ENCODE peak calls at places on chromosomes 5 and 9, in ten cellular contexts. T is ovary, F is GM06990, L is H7, R is adipocyte, G is right atrium auricular region, Z is colonic mucosa, X is breast epithelium, S is GM23248, Y is esophagus squamous epithelium. P is an unnamed sample. For H3K36me3, the result is how much of the 10 kb centered on the place peaks cover.

GRCh38 chr5:169350016-169350415 is 49.1 kb upstream of the SLIT3 start:
- DNase-seq in R (peak), Y (no peak), X (no peak), F (no peak), L (no peak), Z (no peak), S (peak), T (no peak), G (no peak), P (no peak)

GRCh38 chr9:122099271-122099869 is 6.3 kb upstream of the TTLL11 start:
- DNase-seq in G (peak), Z (peak), Y (peak), R (peak), L (peak), T (peak), F (peak), X (peak), S (peak), P (peak)

GRCh38 chr5:175464414-175465233 is 13.7 kb upstream of the SFXN1 start:
- DNase-seq in Z (peak), G (no peak), X (no peak), F (no peak), T (no peak), S (peak), L (peak), Y (no peak), R (peak), P (peak)

GRCh38 chr5:157271740-157272271 is 5.9 kb downstream of the CYFIP2 start:
- DNase-seq in S (no peak), X (peak), L (no peak), F (peak), Z (no peak), Y (peak), G (no peak), R (no peak), T (no peak), P (no peak)

GRCh38 chr5:151063136-151063544 is 17.7 kb downstream of the TNIP1 start:
- DNase-seq in F (no peak), X (no peak), T (no peak), Z (no peak), Y (no peak), R (peak), G (peak), S (peak), L (no peak), P (no peak)

GRCh38 chr9:112433715-112434392 is 52.8 kb upstream of the KIAA1958 start:
- DNase-seq in Y (no peak), S (no peak), F (no peak), G (no peak), L (no peak), R (no peak), T (no peak), X (no peak), Z (no peak), P (no peak)

GRCh38 chr5:60699549-60700346 is at the start of gene DEPDC1B:
- DNase-seq in T (peak), F (peak), G (peak), Y (peak), X (peak), S (peak), Z (peak), L (peak), R (peak), P (peak)

GRCh38 chr5:105131045-105131444 is 1568.5 kb upstream of the NUDT12 start:
- DNase-seq in L (no peak), R (no peak), T (no peak), G (no peak), Y (no peak), Z (no peak), X (no peak), F (no peak), S (no peak), P (no peak)

GRCh38 chr5:583645-584044 is 28.5 kb upstream of the CEP72 start:
- DNase-seq in X (no peak), T (no peak), F (no peak), S (no peak), G (no peak), R (no peak), Z (no peak), Y (no peak), L (no peak), P (no peak)

GRCh38 chr9:99054581-99054980 is 50.3 kb upstream of the TGFBR1 start:
- DNase-seq in X (peak), Z (no peak), Y (no peak), F (no peak), T (no peak), R (no peak), L (no peak), S (peak), G (no peak), P (no peak)

GRCh38 chr5:56110646-56111403 is 116.1 kb upstream of the IL6ST start:
- DNase-seq in L (no peak), G (no peak), X (no peak), F (no peak), Y (no peak), S (peak), T (no peak), Z (no peak), R (peak), P (no peak)

GRCh38 chr5:106875591-106876297 is 795.0 kb downstream of the EFNA5 start:
- DNase-seq in T (no peak), F (peak), Z (no peak), S (peak), G (no peak), Y (no peak), L (no peak), X (no peak), R (peak), P (no peak)

GRCh38 chr5:139648205-139649081 is at the start of gene CXXC5:
- DNase-seq in Z (peak), G (no peak), Y (no peak), R (peak), X (no peak), L (peak), F (peak), T (peak), S (peak), P (peak)

GRCh38 chr5:96808541-96808828 is 740 bp upstream of the ERAP1 start:
- DNase-seq in T (no peak), Y (no peak), G (no peak), S (no peak), R (no peak), Z (no peak), X (no peak), L (no peak), F (no peak), P (no peak)

GRCh38 chr9:133048595-133048994 is 13.2 kb upstream of the CEL start:
- DNase-seq in X (no peak), L (peak), Z (no peak), F (no peak), S (peak), R (peak), G (no peak), Y (no peak), T (no peak), P (no peak)

GRCh38 chr5:2038337-2039179 is 155.8 kb upstream of the IRX4 start:
- DNase-seq in R (peak), F (peak), L (peak), Z (peak), T (peak), X (peak), G (no peak), Y (no peak), S (peak), P (peak)

GRCh38 chr9:70479880-70480291 is 65.4 kb upstream of the KLF9 start:
- DNase-seq in T (no peak), L (peak), S (peak), F (no peak), X (peak), R (peak), Z (peak), G (no peak), Y (no peak), P (no peak)

GRCh38 chr9:81771606-81772005 is 82.3 kb upstream of the TLE1 start:
- DNase-seq in G (no peak), R (peak), Y (no peak), T (no peak), X (no peak), Z (no peak), L (no peak), S (peak), F (no peak), P (no peak)

GRCh38 chr5:6822556-6823343 is 109.5 kb downstream of the TENT4A start:
- DNase-seq in R (no peak), G (no peak), Y (no peak), F (no peak), Z (no peak), S (no peak), T (no peak), L (peak), X (no peak), P (no peak)

GRCh38 chr9:89748831-89749499 is 144.2 kb downstream of the GADD45G start:
- DNase-seq in F (no peak), G (no peak), Z (no peak), S (no peak), R (no peak), L (no peak), Y (no peak), X (no peak), T (no peak), P (no peak)

GRCh38 chr5:82765765-82766164 is 311.4 kb downstream of the TMEM167A start:
- DNase-seq in R (peak), X (no peak), T (no peak), L (peak), S (no peak), Y (no peak), Z (no peak), G (no peak), F (no peak), P (no peak)

GRCh38 chr5:124056326-124057160 is 544.6 kb downstream of the CSNK1G3 start:
- DNase-seq in Z (no peak), R (no peak), L (no peak), Y (no peak), G (no peak), S (no peak), F (peak), X (no peak), T (no peak), P (no peak)

GRCh38 chr5:132110930-132111329 is 37.3 kb downstream of the CSF2 start:
- DNase-seq in L (no peak), Y (no peak), T (no peak), Z (no peak), S (peak), F (no peak), X (no peak), R (no peak), G (no peak), P (no peak)

GRCh38 chr5:154287136-154287535 is 96.6 kb downstream of the GALNT10 start:
- DNase-seq in F (no peak), L (peak), G (no peak), T (no peak), Z (peak), X (peak), Y (no peak), S (peak), R (peak), P (no peak)

GRCh38 chr9:125942111-125942510 is 194.9 kb downstream of the PBX3 start:
- DNase-seq in S (peak), F (no peak), X (no peak), L (no peak), Y (no peak), R (no peak), G (no peak), Z (no peak), T (no peak), P (no peak)

GRCh38 chr5:83993803-83994202 is 273.1 kb upstream of the HAPLN1 start:
- DNase-seq in X (no peak), Y (no peak), R (peak), L (no peak), F (no peak), G (no peak), T (no peak), Z (no peak), S (no peak), P (no peak)

GRCh38 chr5:148561712-148562365 is 92.5 kb downstream of the HTR4 start:
- DNase-seq in L (no peak), F (no peak), Z (no peak), X (no peak), T (no peak), R (no peak), Y (no peak), G (no peak), S (no peak), P (no peak)

GRCh38 chr5:10513501-10514442 is 50.1 kb upstream of the ANKRD33B start:
- DNase-seq in Z (no peak), T (no peak), S (peak), R (peak), Y (no peak), F (no peak), G (no peak), L (peak), X (no peak), P (peak)

GRCh38 chr5:96468956-96469355 is 35.9 kb upstream of the PCSK1 start:
- DNase-seq in T (no peak), Z (no peak), G (no peak), S (no peak), L (no peak), Y (no peak), X (no peak), F (no peak), R (no peak), P (no peak)

GRCh38 chr9:127684576-127684975 is 22.2 kb upstream of the CFAP157 start:
- DNase-seq in F (no peak), Z (no peak), T (no peak), Y (no peak), R (peak), S (peak), X (no peak), G (no peak), L (no peak), P (no peak)
- H3K36me3 ChIP-seq in F (under half), Z (under half), T (under half), Y (half or more), R (half or more), S (under half), X (under half), G (half or more), L (under half), P (under half)

GRCh38 chr9:94921656-94922055 is 195.2 kb downstream of the AOPEP start:
- DNase-seq in R (no peak), Y (no peak), X (no peak), S (no peak), F (no peak), Z (no peak), T (peak), L (no peak), G (no peak), P (no peak)
- H3K4me3 ChIP-seq in R (peak), Y (no peak), X (no peak), S (peak), F (no peak), Z (no peak), T (no peak), L (no peak), G (no peak), P (no peak)

DNA sequence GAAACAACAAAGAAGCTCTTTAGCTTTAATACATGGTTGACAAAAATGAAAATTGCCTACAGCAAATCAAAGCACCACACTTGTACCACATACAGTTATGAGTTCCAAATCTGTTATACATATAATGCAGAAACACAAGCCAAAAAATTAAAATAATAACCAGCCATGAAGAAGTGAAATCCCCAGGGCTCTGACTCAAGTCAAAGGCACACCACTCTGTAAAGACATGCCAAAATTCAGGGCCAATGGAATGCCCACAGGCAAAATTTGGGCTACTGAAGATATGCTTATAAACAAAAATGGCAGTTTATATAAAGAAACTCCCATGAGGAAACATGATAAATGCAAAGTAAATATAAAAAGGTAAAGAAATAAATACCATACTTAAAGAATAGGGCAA is 29.0 kb downstream of the THBS4 start:
- DNase-seq in G (no peak), X (no peak), S (peak), T (no peak), F (no peak), R (peak), L (no peak), Y (no peak), Z (no peak), P (no peak)
- H3K36me3 ChIP-seq in G (under half), X (under half), S (under half), T (under half), F (under half), R (under half), L (under half), Y (under half), Z (under half), P (under half)

GRCh38 chr5:180344393-180344999 is 8.6 kb downstream of the GFPT2 start:
- DNase-seq in X (no peak), R (no peak), Z (no peak), L (no peak), T (no peak), G (no peak), Y (no peak), S (no peak), F (no peak), P (no peak)
- H3K4me3 ChIP-seq in X (no peak), R (no peak), Z (no peak), L (no peak), T (no peak), G (no peak), Y (no peak), S (no peak), F (no peak), P (no peak)

GRCh38 chr9:366620-367019 is 152.0 kb downstream of the DOCK8 start:
- DNase-seq in F (no peak), G (no peak), Z (no peak), R (no peak), S (no peak), X (no peak), L (no peak), T (no peak), Y (no peak), P (no peak)
- H3K36me3 ChIP-seq in F (under half), G (under half), Z (under half), R (under half), S (under half), X (under half), L (under half), T (under half), Y (under half), P (under half)

DNA sequence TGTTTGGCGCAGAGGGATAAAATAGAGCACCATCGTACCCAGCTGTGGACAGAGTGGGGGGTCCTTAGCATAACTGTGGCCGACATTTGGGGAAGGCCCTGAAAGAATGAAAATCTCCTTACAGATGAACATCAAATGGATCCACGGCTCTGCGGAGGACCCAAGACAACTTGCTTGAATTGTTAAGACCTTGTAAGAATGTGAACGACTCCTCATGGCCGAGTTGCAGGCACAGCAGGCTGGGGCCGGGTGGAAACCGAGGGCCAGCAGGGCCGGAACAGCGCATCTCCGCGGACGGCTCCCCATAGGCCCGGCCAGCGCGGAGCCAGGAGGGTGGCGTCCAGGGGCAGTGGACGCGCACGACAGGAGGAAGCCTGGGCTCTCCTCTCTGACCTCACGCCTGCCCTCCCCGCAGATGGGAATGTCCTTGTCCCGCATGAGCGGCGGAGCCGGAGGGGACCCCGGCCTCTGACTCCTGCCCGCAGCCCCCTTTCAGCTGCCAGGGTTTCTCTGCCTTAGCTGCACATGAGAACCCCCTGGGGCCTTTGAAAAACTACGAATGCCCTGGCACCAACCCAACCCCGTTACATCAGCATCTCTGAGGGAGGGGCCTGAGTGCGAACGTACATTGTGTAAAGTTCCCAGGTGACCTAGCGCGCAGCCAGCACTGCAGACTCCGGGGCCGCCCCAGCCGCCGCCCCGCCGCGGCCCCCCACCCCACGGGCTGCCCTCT is 36.2 kb upstream of the PTCH1 start:
- DNase-seq in L (peak), T (peak), Z (no peak), Y (no peak), F (no peak), X (no peak), R (no peak), S (no peak), G (peak), P (no peak)
- H3K4me3 ChIP-seq in L (peak), T (peak), Z (no peak), Y (no peak), F (no peak), X (no peak), R (peak), S (no peak), G (peak), P (no peak)